ENCODE peak calls at places on chromosomes 6 and 20, in seven cellular contexts. G is mesendoderm, P is H1, E is neuronal stem cell, F is mesenchymal stem cell, V is IMR-90, R is trophoblast cell. C is an unnamed sample.

GRCh38 chr6:162184465-162184864 is 543.1 kb downstream of the PRKN start:
- DNase-seq in E (no peak), P (no peak), R (no peak), V (no peak), G (no peak), F (no peak), C (no peak)

GRCh38 chr6:48068326-48069191 is 42.4 kb downstream of the PTCHD4 start:
- DNase-seq in P (peak), V (no peak), E (no peak), R (no peak), F (peak), G (peak), C (peak)

GRCh38 chr6:121157913-121158312 is 176.4 kb downstream of the TBC1D32 start:
- DNase-seq in E (no peak), P (no peak), V (peak), G (no peak), R (no peak), F (no peak), C (no peak)

GRCh38 chr20:51062065-51062464 is 39.2 kb upstream of the KCNG1 start:
- DNase-seq in P (no peak), V (peak), E (no peak), R (no peak), F (no peak), G (no peak), C (no peak)

GRCh38 chr20:47574616-47575401 is 73.1 kb downstream of the NCOA3 start:
- DNase-seq in F (peak), P (no peak), G (no peak), R (no peak), V (peak), E (no peak), C (no peak)

GRCh38 chr6:159125977-159126376 is 43.2 kb upstream of the FNDC1 start:
- DNase-seq in F (no peak), R (no peak), V (no peak), G (no peak), E (no peak), P (no peak), C (no peak)

GRCh38 chr6:167941822-167942221 is 55.6 kb upstream of the KIF25 start:
- DNase-seq in P (no peak), G (no peak), E (no peak), V (no peak), R (no peak), F (no peak), C (no peak)

GRCh38 chr6:156944412-156944811 is 167.2 kb downstream of the ARID1B start:
- DNase-seq in V (no peak), R (no peak), G (no peak), E (no peak), P (no peak), F (no peak), C (no peak)

GRCh38 chr20:56807118-56807517 is 178.0 kb downstream of the TFAP2C start:
- DNase-seq in G (no peak), P (no peak), E (no peak), F (no peak), V (no peak), R (no peak), C (no peak)

GRCh38 chr6:116680880-116681672 is at the start of gene KPNA5:
- DNase-seq in F (peak), G (peak), V (peak), E (peak), P (peak), R (peak), C (peak)

GRCh38 chr6:89843070-89843469 is 13.4 kb downstream of the CASP8AP2 start:
- DNase-seq in E (no peak), P (no peak), V (peak), F (peak), G (no peak), R (no peak), C (no peak)

GRCh38 chr20:31830406-31830981 is 11.3 kb downstream of the MYLK2 start:
- DNase-seq in F (no peak), G (no peak), P (no peak), R (no peak), V (no peak), E (no peak), C (no peak)

GRCh38 chr20:9995514-9996272 is 39.1 kb upstream of the ANKEF1 start:
- DNase-seq in G (no peak), E (no peak), F (no peak), P (no peak), V (no peak), R (no peak), C (no peak)

GRCh38 chr6:16712931-16713484 is 48.3 kb downstream of the ATXN1 start:
- DNase-seq in E (no peak), V (peak), G (peak), F (peak), R (peak), P (no peak), C (no peak)

GRCh38 chr20:64029293-64030117 is 6.5 kb upstream of the C20orf204 start:
- DNase-seq in V (no peak), P (no peak), R (no peak), F (no peak), E (no peak), G (no peak), C (no peak)
- H3K4ac ChIP-seq in V (no peak), P (no peak), R (no peak), F (no peak), E (no peak), G (no peak), C (no peak)

DNA sequence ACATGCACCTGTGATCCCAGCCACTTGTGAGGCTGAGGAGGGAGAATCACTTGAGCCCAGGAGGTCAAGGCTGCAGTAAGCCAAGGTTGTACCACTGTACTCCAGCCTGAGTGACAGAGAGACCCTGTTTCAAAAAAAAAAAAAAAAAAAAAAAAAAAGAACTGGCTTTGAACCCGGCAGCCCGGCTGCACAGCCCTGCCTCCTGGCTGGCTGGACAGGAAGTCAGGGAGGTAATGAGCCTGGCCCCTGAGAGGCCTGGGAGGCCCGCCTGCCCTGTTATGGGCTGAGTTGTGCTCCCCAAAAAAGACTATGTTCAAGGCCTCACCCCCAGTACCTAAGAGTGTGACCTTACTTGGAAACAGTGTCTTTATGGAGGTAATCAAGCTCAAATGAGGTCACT is 65.6 kb downstream of the ABHD12 start:
- DNase-seq in P (peak), F (no peak), G (no peak), E (no peak), R (no peak), V (no peak), C (no peak)
- H3K4ac ChIP-seq in P (no peak), F (no peak), G (no peak), E (no peak), R (no peak), V (no peak), C (no peak)

GRCh38 chr6:63576985-63577712 is 4.9 kb downstream of the LOC128125822 start:
- DNase-seq in R (no peak), F (no peak), G (no peak), P (no peak), V (no peak), E (no peak), C (no peak)
- H3K4ac ChIP-seq in R (no peak), F (no peak), G (no peak), P (no peak), V (no peak), E (no peak), C (no peak)

DNA sequence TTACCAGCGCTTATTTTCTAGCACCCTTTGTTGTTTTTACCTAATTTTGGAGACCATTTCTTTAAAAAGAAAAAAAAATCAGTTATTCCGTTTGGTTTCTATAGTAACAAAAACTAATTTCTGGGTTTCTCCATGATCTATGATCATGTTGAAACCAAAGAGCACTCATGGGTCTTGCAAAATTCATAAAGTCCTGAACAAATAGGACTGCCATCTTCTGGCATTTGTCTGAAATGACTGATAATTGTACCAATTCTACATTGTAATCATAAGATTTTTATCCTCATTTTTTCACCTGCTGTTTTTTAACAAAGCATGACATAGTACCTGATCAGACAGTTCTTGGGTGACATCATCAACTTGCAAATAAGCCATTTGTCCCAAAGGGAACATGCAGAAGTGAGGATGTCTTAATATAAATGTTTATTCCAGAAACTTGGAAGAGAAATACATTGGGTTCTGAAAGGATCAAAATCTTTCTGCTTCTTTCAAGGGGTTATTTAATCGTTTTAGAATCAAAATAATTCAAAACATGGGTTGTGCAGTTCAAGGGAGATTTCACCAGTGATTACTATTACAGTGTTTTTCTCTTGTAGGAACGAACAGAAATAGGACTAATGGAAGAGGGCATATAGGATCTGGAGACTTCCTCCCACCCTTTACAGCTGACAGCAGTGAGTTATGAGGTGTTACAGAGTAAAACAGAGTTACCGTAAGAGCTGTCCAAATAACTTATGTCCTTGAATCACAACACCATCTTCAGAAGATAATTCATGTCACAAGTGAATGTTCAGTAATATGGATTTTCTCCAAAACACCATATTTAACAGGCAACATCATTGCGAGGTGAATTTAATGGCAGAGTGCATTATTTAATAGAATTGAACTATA is 87.1 kb upstream of the GJE1 start:
- DNase-seq in G (no peak), E (no peak), P (no peak), R (no peak), F (peak), V (peak), C (no peak)
- H3K4ac ChIP-seq in G (no peak), E (no peak), P (no peak), R (no peak), F (no peak), V (no peak), C (no peak)

C was measured in H9.